ENCODE peak calls at places on chromosomes 3 and 15, in nine cellular contexts. S is NCI-H748 treated with DMSO at 0.1 percent for 48 hours; B is stimulated activated CD8-positive, alpha-beta memory T cell treated with anti-CD3 and anti-CD28 coated beads, Interleukin-2, amount 100 ng/mL, for 1 hour; T is left colon; R is upper lobe of right lung; P is COLO829; L is Right ventricle myocardium superior; A is NCI-H69; U is SW 1271. J is an unnamed sample.

GRCh38 chr3:186383026-186383993 is 21.3 kb upstream of the DGKG start:
- DNase-seq in S (no peak), B (no peak), T (no peak), R (no peak), P (no peak), L (peak), A (no peak), U (no peak), J (peak)

GRCh38 chr3:29279276-29279675 is 1.6 kb upstream of the RBMS3 start:
- DNase-seq in S (no peak), B (no peak), T (no peak), R (no peak), P (no peak), L (no peak), A (no peak), U (no peak), J (no peak)

GRCh38 chr3:37967252-37967881 is 23.2 kb upstream of the VILL start:
- DNase-seq in S (peak), B (peak), T (no peak), R (peak), P (peak), L (peak), A (peak), U (peak), J (no peak)

GRCh38 chr3:61594978-61595687 is 33.8 kb downstream of the PTPRG start:
- DNase-seq in S (no peak), B (no peak), T (no peak), R (no peak), P (no peak), L (no peak), A (no peak), U (no peak), J (no peak)

GRCh38 chr3:132205609-132206008 is 111.6 kb upstream of the ACP3 start:
- DNase-seq in S (no peak), B (no peak), T (no peak), R (no peak), P (no peak), L (no peak), A (no peak), U (no peak), J (no peak)

GRCh38 chr15:97585408-97585807 is 375.1 kb upstream of the ARRDC4 start:
- DNase-seq in S (no peak), B (no peak), T (no peak), R (peak), P (no peak), L (no peak), A (no peak), U (no peak), J (no peak)

GRCh38 chr3:151962371-151962770 is 88.9 kb downstream of the SUCNR1 start:
- DNase-seq in S (no peak), B (no peak), T (no peak), R (no peak), P (no peak), L (no peak), A (no peak), U (no peak), J (no peak)

GRCh38 chr3:35929158-35929557 is 289.8 kb downstream of the ARPP21 start:
- DNase-seq in S (no peak), B (no peak), T (no peak), R (no peak), P (no peak), L (no peak), A (no peak), U (peak), J (no peak)

GRCh38 chr3:131901686-131902085 is 133.1 kb downstream of the CPNE4 start:
- DNase-seq in S (no peak), B (no peak), T (no peak), R (no peak), P (no peak), L (no peak), A (no peak), U (no peak), J (no peak)

GRCh38 chr15:99618941-99619411 is 53.2 kb downstream of the MEF2A start:
- DNase-seq in S (no peak), B (no peak), T (no peak), R (no peak), P (no peak), L (peak), A (no peak), U (no peak), J (no peak)

GRCh38 chr3:115709931-115710330 is 86.6 kb downstream of the GAP43 start:
- DNase-seq in S (no peak), B (no peak), T (no peak), R (no peak), P (no peak), L (no peak), A (no peak), U (no peak), J (no peak)

GRCh38 chr3:38136807-38137614 is at the start of gene ACAA1:
- DNase-seq in S (peak), B (peak), T (peak), R (peak), P (peak), L (peak), A (peak), U (peak), J (peak)

GRCh38 chr3:25021816-25022215 is 406.2 kb upstream of the RARB start:
- DNase-seq in S (no peak), B (no peak), T (no peak), R (no peak), P (peak), L (no peak), A (peak), U (no peak), J (no peak)

GRCh38 chr3:31105438-31106077 is 211.1 kb upstream of the GADL1 start:
- DNase-seq in S (no peak), B (no peak), T (no peak), R (no peak), P (peak), L (no peak), A (no peak), U (peak), J (no peak)

J was measured in hypothalamus.